ENCODE peak calls at places on chromosomes 5 and 9, in six cellular contexts. Z, S, Q, T, Y and P are unnamed samples.

GRCh38 chr5:51679286-51679685 is 296.0 kb downstream of the ISL1 start:
- DNase-seq in S (no peak), Y (no peak), Q (no peak), T (no peak), Z (no peak), P (no peak)

GRCh38 chr9:129483467-129484324 is 137.2 kb downstream of the C9orf50 start:
- DNase-seq in Y (no peak), Z (peak; percentile 96), S (peak; percentile 70), T (peak; percentile 97), Q (no peak), P (peak; percentile 91)

GRCh38 chr9:21873540-21874221 is 71.2 kb downstream of the MTAP start:
- DNase-seq in Q (no peak), Y (no peak), Z (no peak), S (no peak), T (peak; percentile 59), P (peak; percentile 57)

GRCh38 chr5:103476776-103477175 is 85.8 kb downstream of the NUDT12 start:
- DNase-seq in T (no peak), Z (no peak), Q (no peak), S (no peak), Y (no peak), P (peak; percentile 9)

GRCh38 chr9:16986441-16987387 is 116.2 kb upstream of the BNC2 start:
- DNase-seq in Z (no peak), S (no peak), Y (no peak), T (peak; percentile 6), Q (no peak), P (peak; percentile 90)

GRCh38 chr9:124814178-124814535 is 37.2 kb downstream of the OLFML2A start:
- DNase-seq in S (no peak), Y (no peak), T (no peak), Z (no peak), Q (no peak), P (no peak)

GRCh38 chr5:112735702-112736101 is 2.0 kb upstream of the APC start:
- DNase-seq in Y (no peak), S (no peak), Z (no peak), T (peak; percentile 28), Q (no peak), P (peak; percentile 64)

GRCh38 chr5:78060421-78060820 is 234.1 kb downstream of the AP3B1 start:
- DNase-seq in T (peak; percentile 10), Z (no peak), Y (no peak), Q (no peak), S (no peak), P (peak; percentile 18)

GRCh38 chr9:8078641-8079140 is 279.1 kb upstream of the DMAC1 start:
- DNase-seq in Y (no peak), Q (no peak), Z (no peak), T (no peak), S (no peak), P (no peak)

GRCh38 chr5:157555031-157555640 is 20.4 kb downstream of the ADAM19 start:
- DNase-seq in T (no peak), S (no peak), Q (peak; percentile 35), Y (no peak), Z (no peak), P (no peak)

GRCh38 chr9:75417471-75417870 is 329.2 kb downstream of the OSTF1 start:
- DNase-seq in T (no peak), Q (no peak), S (no peak), Z (no peak), Y (no peak), P (no peak)

GRCh38 chr9:83538172-83538889 is at the start of gene FRMD3:
- DNase-seq in Z (peak; percentile 66), Y (no peak), T (peak; percentile 64), S (peak; percentile 75), Q (peak; percentile 50), P (peak; percentile 84)

GRCh38 chr9:110440161-110440560 is 102.5 kb upstream of the TXNDC8 start:
- DNase-seq in S (no peak), T (peak; percentile 90), Y (no peak), Q (no peak), Z (no peak), P (peak; percentile 96)

GRCh38 chr5:110853267-110853666 is 114.5 kb downstream of the SLC25A46 start:
- DNase-seq in S (no peak), T (peak; percentile 27), Z (no peak), Y (no peak), Q (no peak), P (no peak)

GRCh38 chr5:33167541-33167940 is 273.2 kb upstream of the TARS1 start:
- DNase-seq in T (no peak), Z (no peak), Y (no peak), Q (no peak), S (no peak), P (peak; percentile 67)

GRCh38 chr5:176614805-176615478 is 5.0 kb upstream of the GPRIN1 start:
- DNase-seq in Y (no peak), Q (no peak), T (peak; percentile 48), S (no peak), Z (no peak), P (peak; percentile 51)

GRCh38 chr9:137411670-137412380 is 11.1 kb downstream of the EXD3 start:
- DNase-seq in S (no peak), Y (peak; percentile 43), Z (peak; percentile 72), T (peak; percentile 90), Q (peak; percentile 77), P (peak; percentile 76)

GRCh38 chr5:169803077-169803981 is 166.3 kb downstream of the DOCK2 start:
- DNase-seq in Q (peak; percentile 98), Y (no peak), T (peak; percentile 99), S (no peak), Z (peak; percentile 30), P (peak; percentile 100)

GRCh38 chr5:143435207-143435657 is 31.7 kb upstream of the NR3C1 start:
- DNase-seq in T (peak; percentile 50), Q (peak; percentile 97), Z (no peak), Y (peak; percentile 98), S (no peak), P (no peak)

GRCh38 chr9:130140701-130141100 is 31.5 kb upstream of the NCS1 start:
- DNase-seq in Q (no peak), Y (no peak), T (no peak), Z (no peak), S (no peak), P (no peak)

GRCh38 chr5:41795125-41795524 is 75.1 kb downstream of the OXCT1 start:
- DNase-seq in S (no peak), T (no peak), Z (no peak), Q (no peak), Y (no peak), P (no peak)

GRCh38 chr5:61801174-61801573 is 469.1 kb downstream of the ZSWIM6 start:
- DNase-seq in Q (no peak), Z (no peak), Y (no peak), T (no peak), S (no peak), P (no peak)

GRCh38 chr9:134225816-134226215 is 61.5 kb upstream of the RNU6ATAC start:
- DNase-seq in Q (no peak), T (no peak), Y (no peak), Z (no peak), S (no peak), P (no peak)

GRCh38 chr9:97704851-97705250 is 7.7 kb upstream of the XPA start:
- DNase-seq in Q (no peak), T (no peak), S (no peak), Y (no peak), Z (no peak), P (no peak)

GRCh38 chr9:78368236-78368635 is 71.3 kb downstream of the PSAT1 start:
- DNase-seq in T (no peak), Y (no peak), Q (no peak), Z (no peak), S (no peak), P (no peak)

GRCh38 chr5:54357371-54358058 is 47.1 kb upstream of the ARL15 start:
- DNase-seq in T (no peak), Z (no peak), S (no peak), Q (no peak), Y (no peak), P (peak; percentile 25)

GRCh38 chr5:149667084-149667826 is 62.9 kb upstream of the PPARGC1B start:
- DNase-seq in T (peak; percentile 25), Q (no peak), Y (peak; percentile 38), S (no peak), Z (no peak), P (no peak)

GRCh38 chr5:148011407-148012124 is 52.2 kb upstream of the SPINK5 start:
- DNase-seq in Q (peak; percentile 48), Y (no peak), S (no peak), Z (no peak), T (peak; percentile 76), P (peak; percentile 16)

GRCh38 chr9:95105519-95106287 is 211.8 kb downstream of the FANCC start:
- DNase-seq in S (no peak), Y (no peak), Z (no peak), T (no peak), Q (no peak), P (no peak)

DNA sequence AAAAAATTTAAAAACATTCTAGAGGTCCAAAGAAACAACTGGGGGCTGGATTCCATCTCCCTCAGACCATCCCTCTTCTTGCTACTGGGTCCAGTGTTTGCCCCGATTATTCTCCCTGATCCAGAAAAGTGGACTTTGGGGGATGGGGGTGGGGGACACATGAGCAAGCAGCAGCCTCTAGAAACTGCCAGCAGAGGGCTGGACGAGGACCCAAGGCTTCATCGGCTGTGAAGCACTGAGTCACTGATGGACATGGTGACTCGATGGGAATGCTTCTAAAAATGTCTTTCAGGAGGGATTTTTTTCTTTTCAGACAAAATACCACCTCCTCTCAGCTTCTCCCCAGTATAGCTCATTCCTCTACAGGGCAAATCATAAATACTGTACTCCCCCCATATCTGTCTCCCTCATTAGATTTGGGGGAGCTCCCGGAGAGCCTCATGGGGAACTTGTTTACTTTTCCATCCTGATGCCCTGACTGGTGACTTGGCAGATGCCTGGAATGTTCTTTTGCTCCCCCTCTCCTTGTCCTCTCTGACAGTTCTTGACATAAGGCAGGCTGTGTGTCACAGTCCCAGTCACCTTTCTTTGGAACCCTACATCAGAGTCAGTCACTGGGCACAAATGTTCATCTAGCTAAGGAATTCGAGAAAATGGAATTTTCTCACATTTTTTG is 67.2 kb upstream of the STC2 start:
- DNase-seq in T (peak; percentile 31), Z (no peak), Q (no peak), S (no peak), Y (no peak), P (peak; percentile 68)
- TF ChIP-seq CTCF in T (peak; percentile 52), Z (no peak), Q (no peak), S (no peak), Y (no peak), P (peak; percentile 62)

GRCh38 chr5:154753792-154754191 is 1.4 kb upstream of the LARP1 start:
- DNase-seq in Q (no peak), S (no peak), Z (peak; percentile 82), Y (no peak), T (peak; percentile 90), P (peak; percentile 98)
- H3K4me3 ChIP-seq in Q (peak overlapping the region; percentile 51), S (peak overlapping the region; percentile 83), Z (peak overlapping the region; percentile 53), Y (peak overlapping the region; percentile 81), T (peak overlapping the region; percentile 56), P (peak overlapping the region; percentile 61)

DNA sequence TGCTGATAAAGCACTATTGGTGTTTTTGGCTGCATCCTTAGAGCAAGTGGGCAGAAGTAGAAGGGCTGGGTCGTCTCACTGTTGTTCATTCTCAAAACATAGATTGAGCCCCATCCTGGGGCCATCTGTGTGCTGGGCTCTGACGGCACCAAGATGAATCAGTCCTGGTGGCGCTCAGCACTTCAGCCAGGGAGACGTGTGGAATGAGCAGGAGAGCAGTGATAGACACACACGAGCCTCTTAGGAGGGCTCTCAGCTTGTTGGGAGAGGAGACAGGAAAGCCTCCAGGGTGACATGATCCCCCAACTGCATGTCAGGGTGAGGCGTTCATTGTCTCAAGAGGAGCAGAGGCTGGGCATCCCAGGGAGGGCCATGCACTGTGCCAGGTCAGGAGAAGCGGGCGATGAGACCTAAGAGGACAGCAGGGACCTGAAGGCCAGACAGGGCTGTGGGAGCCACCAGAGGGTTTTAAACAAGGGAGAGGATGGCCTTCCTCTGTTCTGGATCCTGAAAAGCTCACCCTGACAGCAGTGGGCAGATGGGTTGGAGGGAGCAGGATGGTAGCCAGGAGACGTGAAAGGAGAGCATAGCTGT is 115.8 kb downstream of the DAB2IP start:
- DNase-seq in Q (no peak), Y (no peak), S (no peak), Z (no peak), T (no peak), P (no peak)
- TF ChIP-seq CTCF in Q (no peak), Y (no peak), S (no peak), Z (no peak), T (no peak), P (no peak)

GRCh38 chr5:6716634-6717149 is 3.5 kb downstream of the TENT4A start:
- DNase-seq in S (no peak), Q (no peak), Y (no peak), T (no peak), Z (no peak), P (no peak)
- H3K4me3 ChIP-seq in S (no peak overlapping the region), Q (no peak overlapping the region), Y (peak overlapping the region; percentile 79), T (peak overlapping the region; percentile 77), Z (peak overlapping the region; percentile 68), P (peak overlapping the region; percentile 73)